ENCODE peak calls at places on chromosomes 6 and 20, in nine cellular contexts. N, P, U, V, Q, R, W, S and C are unnamed samples.

GRCh38 chr6:133951227-133951626 is 1.8 kb upstream of the TBPL1 start:
- DNase-seq in U (no peak), N (no peak), W (no peak), S (no peak), R (no peak), V (no peak), P (no peak), Q (no peak), C (no peak)

GRCh38 chr6:143973097-143973979 is 34.7 kb downstream of the PLAGL1 start:
- DNase-seq in Q (no peak), V (no peak), R (no peak), P (no peak), U (no peak), W (no peak), S (no peak), N (no peak), C (no peak)

GRCh38 chr6:65182681-65183080 is 524.3 kb downstream of the EYS start:
- DNase-seq in Q (peak), W (no peak), S (no peak), N (peak), R (no peak), V (no peak), P (peak), U (no peak), C (peak)

GRCh38 chr6:39095578-39095977 is 19.4 kb downstream of the SAYSD1 start:
- DNase-seq in V (no peak), W (no peak), Q (no peak), N (no peak), U (no peak), R (no peak), P (no peak), S (no peak), C (no peak)

GRCh38 chr20:61880706-61881105 is 185.0 kb downstream of the TAF4 start:
- DNase-seq in V (no peak), R (no peak), S (no peak), Q (no peak), N (no peak), W (no peak), P (no peak), U (no peak), C (no peak)

GRCh38 chr6:53411451-53411850 is 62.7 kb upstream of the ELOVL5 start:
- DNase-seq in V (no peak), W (no peak), N (peak), S (peak), P (peak), Q (peak), U (peak), R (no peak), C (peak)

GRCh38 chr6:127458817-127459216 is 372 bp downstream of the KIAA0408 start:
- DNase-seq in S (no peak), P (peak), U (no peak), N (peak), Q (peak), V (no peak), R (no peak), W (peak), C (peak)

GRCh38 chr6:158939255-158940170 is 60.5 kb downstream of the RSPH3 start:
- DNase-seq in W (no peak), P (no peak), S (no peak), Q (no peak), U (no peak), V (no peak), N (no peak), R (no peak), C (no peak)

GRCh38 chr6:150514806-150515362 is 84.8 kb upstream of the PLEKHG1 start:
- DNase-seq in R (no peak), P (no peak), S (no peak), Q (no peak), W (no peak), V (no peak), N (no peak), U (peak), C (no peak)

GRCh38 chr20:21315138-21315537 is 12.0 kb downstream of the XRN2 start:
- DNase-seq in N (peak), W (no peak), V (no peak), Q (peak), R (no peak), U (peak), P (peak), S (no peak), C (peak)

GRCh38 chr20:12153616-12154015 is 235.9 kb downstream of the BTBD3 start:
- DNase-seq in V (no peak), P (peak), Q (peak), U (no peak), N (peak), S (no peak), R (no peak), W (no peak), C (peak)

GRCh38 chr6:89987830-89988229 is 93.6 kb downstream of the GJA10 start:
- DNase-seq in R (no peak), W (no peak), P (no peak), S (no peak), U (peak), N (no peak), Q (no peak), V (no peak), C (no peak)

GRCh38 chr6:154928325-154928922 is 66.7 kb upstream of the TIAM2 start:
- DNase-seq in R (peak), S (no peak), N (peak), V (no peak), W (peak), P (peak), Q (peak), U (peak), C (peak)

GRCh38 chr6:87333591-87334181 is 4.6 kb upstream of the GJB7 start:
- DNase-seq in U (peak), W (no peak), Q (peak), R (no peak), N (peak), S (peak), P (peak), V (no peak), C (peak)

GRCh38 chr20:48846516-48847492 is 19.0 kb upstream of the PREX1 start:
- DNase-seq in P (peak), U (no peak), R (no peak), N (no peak), V (no peak), S (no peak), W (no peak), Q (no peak), C (peak)

GRCh38 chr20:5078399-5078958 is 41.3 kb downstream of the PCNA start:
- DNase-seq in U (peak), R (no peak), P (peak), V (peak), S (no peak), N (peak), W (peak), Q (peak), C (peak)

GRCh38 chr6:150617062-150617461 is 17.4 kb downstream of the PLEKHG1 start:
- DNase-seq in W (no peak), S (no peak), Q (no peak), R (no peak), N (no peak), P (no peak), V (no peak), U (no peak), C (no peak)

GRCh38 chr20:63858393-63859165 is 2.7 kb upstream of the ABHD16B start:
- DNase-seq in V (peak), W (peak), N (peak), U (no peak), R (no peak), Q (peak), P (peak), S (no peak), C (peak)

GRCh38 chr6:42988486-42989020 is 4.2 kb downstream of the PPP2R5D start:
- DNase-seq in U (peak), W (no peak), R (no peak), S (no peak), V (no peak), P (peak), Q (peak), N (peak), C (peak)

GRCh38 chr20:16518068-16518783 is 55.0 kb downstream of the KIF16B start:
- DNase-seq in Q (peak), R (peak), U (peak), P (peak), S (no peak), N (peak), V (no peak), W (no peak), C (peak)

GRCh38 chr20:35467339-35468224 is 12.2 kb downstream of the CEP250 start:
- DNase-seq in S (no peak), P (peak), R (no peak), W (peak), N (peak), U (no peak), Q (peak), V (no peak), C (peak)

GRCh38 chr20:61874421-61875068 is 191.1 kb downstream of the TAF4 start:
- DNase-seq in V (peak), Q (peak), P (no peak), N (peak), R (no peak), S (no peak), W (no peak), U (peak), C (peak)

GRCh38 chr20:49887251-49887827 is 28.0 kb downstream of the SPATA2 start:
- DNase-seq in U (no peak), S (no peak), N (peak), P (no peak), V (peak), Q (peak), W (no peak), R (no peak), C (no peak)

GRCh38 chr6:143427109-143427817 is 23.2 kb downstream of the ADAT2 start:
- DNase-seq in W (peak), S (peak), P (peak), U (peak), V (peak), Q (peak), R (peak), N (peak), C (peak)

GRCh38 chr6:96787846-96788580 is 49.3 kb downstream of the GPR63 start:
- DNase-seq in W (no peak), R (no peak), P (no peak), N (no peak), U (no peak), S (no peak), Q (no peak), V (no peak), C (no peak)

GRCh38 chr6:140602431-140602836 is 1228.0 kb upstream of the CITED2 start:
- DNase-seq in R (no peak), S (no peak), N (no peak), P (no peak), U (no peak), Q (no peak), V (no peak), W (no peak), C (no peak)

GRCh38 chr6:46655803-46656202 is 3.0 kb downstream of the SLC25A27 start:
- DNase-seq in U (no peak), V (no peak), R (no peak), N (no peak), S (no peak), Q (no peak), W (no peak), P (peak), C (peak)

GRCh38 chr20:40678286-40678835 is 10.7 kb downstream of the MAFB start:
- DNase-seq in W (no peak), R (no peak), S (no peak), Q (no peak), V (no peak), P (no peak), N (no peak), U (no peak), C (no peak)

GRCh38 chr6:169269180-169270076 is 15.8 kb upstream of the THBS2 start:
- DNase-seq in S (peak), N (peak), R (no peak), Q (peak), P (peak), V (no peak), W (peak), U (peak), C (peak)

GRCh38 chr6:1062786-1063545 is 248.9 kb upstream of the FOXQ1 start:
- DNase-seq in W (no peak), N (no peak), Q (peak), S (no peak), V (no peak), U (no peak), P (no peak), R (no peak), C (no peak)

GRCh38 chr20:61803416-61803902 is 262.2 kb downstream of the TAF4 start:
- DNase-seq in W (no peak), V (no peak), P (no peak), Q (no peak), S (no peak), N (no peak), R (no peak), U (no peak), C (no peak)

GRCh38 chr20:8132632-8133587 is 844 bp downstream of the PLCB1 start:
- DNase-seq in Q (no peak), V (peak), R (no peak), U (no peak), P (peak), N (peak), S (no peak), W (peak), C (peak)

GRCh38 chr6:170035104-170035503 is 255.8 kb downstream of the DLL1 start:
- DNase-seq in N (no peak), Q (no peak), S (no peak), U (no peak), R (no peak), P (no peak), V (no peak), W (no peak), C (no peak)

GRCh38 chr6:41009669-41010068 is 29.4 kb downstream of the UNC5CL start:
- DNase-seq in U (no peak), S (no peak), Q (no peak), N (no peak), W (no peak), V (no peak), R (no peak), P (no peak), C (no peak)

GRCh38 chr6:42142118-42142835 is at the start of gene C6orf132:
- DNase-seq in P (peak), U (peak), N (no peak), R (no peak), S (no peak), V (no peak), W (no peak), Q (no peak), C (no peak)

GRCh38 chr6:134103004-134103403 is 50.6 kb upstream of the SLC2A12 start:
- DNase-seq in S (no peak), U (no peak), V (no peak), P (no peak), R (no peak), Q (no peak), N (no peak), W (no peak), C (no peak)

GRCh38 chr20:43331911-43332310 is 125.8 kb upstream of the SRSF6 start:
- DNase-seq in S (no peak), R (no peak), P (no peak), W (no peak), Q (no peak), V (no peak), U (no peak), N (no peak), C (no peak)

GRCh38 chr6:163339466-163339865 is 75.1 kb upstream of the QKI start:
- DNase-seq in P (no peak), V (no peak), Q (no peak), R (no peak), S (no peak), N (no peak), U (no peak), W (no peak), C (no peak)

GRCh38 chr6:163341224-163341623 is 73.3 kb upstream of the QKI start:
- DNase-seq in S (no peak), W (no peak), Q (no peak), P (no peak), U (no peak), N (no peak), R (no peak), V (no peak), C (no peak)

GRCh38 chr6:163338671-163339405 is 75.7 kb upstream of the QKI start:
- DNase-seq in U (peak), Q (peak), V (peak), N (no peak), S (no peak), R (no peak), W (no peak), P (peak), C (peak)

GRCh38 chr6:163341671-163342070 is 72.8 kb upstream of the QKI start:
- DNase-seq in U (peak), V (no peak), P (no peak), N (peak), R (no peak), S (no peak), Q (no peak), W (no peak), C (peak)

GRCh38 chr6:163340201-163340887 is 74.2 kb upstream of the QKI start:
- DNase-seq in R (no peak), P (no peak), N (no peak), Q (no peak), U (no peak), V (no peak), S (no peak), W (no peak), C (no peak)
- TF ChIP-seq CTCF in R (no peak), P (no peak), N (peak), Q (no peak), U (no peak), V (no peak), S (no peak), W (no peak), C (no peak)

DNA sequence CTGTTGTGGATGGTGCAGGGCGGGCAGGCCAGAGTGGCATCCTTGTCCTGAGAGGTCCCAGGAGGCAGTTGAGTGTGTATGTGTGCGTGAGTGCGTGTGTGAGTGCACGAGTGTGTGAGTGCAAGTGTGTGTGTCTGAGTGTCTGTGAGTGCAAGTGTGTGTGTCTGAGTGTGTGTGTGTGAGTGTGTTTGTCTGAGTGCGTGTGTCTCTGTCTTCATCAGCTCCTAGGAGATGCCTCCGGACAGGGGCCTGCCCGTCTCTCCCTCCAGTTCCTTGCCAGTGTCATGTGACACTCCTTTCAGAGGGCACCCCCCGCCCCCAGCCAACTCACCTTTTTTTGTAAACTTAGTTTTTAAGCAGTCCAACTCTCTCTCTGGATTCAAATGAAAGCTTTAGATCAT is 12.3 kb downstream of the IGF2R start:
- DNase-seq in R (no peak), P (no peak), N (no peak), V (no peak), S (no peak), U (no peak), Q (no peak), W (no peak), C (no peak)
- H3K4me3 ChIP-seq in R (peak), P (no peak), N (no peak), V (no peak), S (no peak), U (no peak), Q (no peak), W (no peak), C (no peak)

GRCh38 chr6:8061736-8062135 is 2.5 kb downstream of the BLOC1S5 start:
- DNase-seq in U (no peak), S (no peak), P (no peak), R (no peak), V (no peak), W (no peak), Q (no peak), N (no peak), C (no peak)

GRCh38 chr6:8066108-8066507 is 1.9 kb upstream of the BLOC1S5 start:
- DNase-seq in N (no peak), U (no peak), Q (no peak), W (no peak), S (no peak), V (no peak), R (no peak), P (no peak), C (no peak)

GRCh38 chr6:8064638-8065518 is 689 bp upstream of the BLOC1S5 start:
- DNase-seq in R (no peak), W (peak), P (no peak), U (no peak), N (no peak), V (no peak), S (no peak), Q (no peak), C (no peak)

GRCh38 chr6:8065519-8065911 is 1.3 kb upstream of the BLOC1S5 start:
- DNase-seq in S (no peak), W (no peak), U (peak), Q (peak), R (no peak), V (no peak), P (no peak), N (no peak), C (no peak)

GRCh38 chr6:8063762-8064637 is at the start of gene BLOC1S5:
- DNase-seq in N (peak), W (peak), R (no peak), P (peak), V (peak), S (peak), Q (peak), U (peak), C (peak)
- TF ChIP-seq CTCF in N (no peak), W (no peak), R (peak), P (no peak), V (no peak), S (peak), Q (peak), U (no peak), C (no peak)

GRCh38 chr20:31676534-31677030 is 38.9 kb downstream of the COX4I2 start:
- DNase-seq in W (no peak), N (no peak), Q (no peak), U (no peak), R (no peak), P (no peak), S (no peak), V (no peak), C (no peak)

GRCh38 chr20:31675828-31676533 is 38.3 kb downstream of the COX4I2 start:
- DNase-seq in S (no peak), Q (peak), N (peak), W (no peak), V (no peak), P (peak), U (no peak), R (no peak), C (peak)

GRCh38 chr20:31673435-31673834 is 35.7 kb downstream of the COX4I2 start:
- DNase-seq in Q (no peak), P (no peak), S (no peak), N (no peak), R (no peak), V (no peak), W (no peak), U (no peak), C (no peak)

GRCh38 chr20:31673943-31674463 is 36.3 kb downstream of the COX4I2 start:
- DNase-seq in Q (no peak), R (no peak), U (no peak), S (no peak), W (no peak), N (no peak), P (no peak), V (no peak), C (no peak)

GRCh38 chr20:31674895-31675827 is 37.4 kb downstream of the COX4I2 start:
- DNase-seq in Q (peak), W (no peak), S (no peak), P (peak), R (no peak), U (peak), N (peak), V (peak), C (peak)
- H3K4me3 ChIP-seq in Q (no peak), W (no peak), S (no peak), P (no peak), R (no peak), U (no peak), N (no peak), V (peak), C (peak)

GRCh38 chr6:149446791-149447376 is 37.9 kb downstream of the ZC3H12D start:
- DNase-seq in U (no peak), V (no peak), P (no peak), W (no peak), S (no peak), R (no peak), Q (no peak), N (no peak), C (no peak)
- TF ChIP-seq CTCF in U (no peak), V (no peak), P (no peak), W (no peak), S (no peak), R (no peak), Q (no peak), N (no peak), C (no peak)